ENCODE peak calls at places on chromosomes 12 and 14, in six cellular contexts. One of them, this sample, is unnamed.

GRCh38 chr12:44317651-44318126 is 481.8 kb downstream of the TMEM117 start:
- DNase-seq in H9: peak
- DNase-seq in fibroblast of lung: peak
- DNase-seq in PC-3: peak
- DNase-seq in hepatocyte: peak
- DNase-seq in neural progenitor cell: peak
- DNase-seq in this sample: peak

GRCh38 chr12:131101703-131102492 is 148.2 kb downstream of the ADGRD1 start:
- DNase-seq in neural progenitor cell: no peak
- DNase-seq in fibroblast of lung: no peak
- DNase-seq in H9: peak
- DNase-seq in hepatocyte: no peak
- DNase-seq in PC-3: no peak
- DNase-seq in this sample: no peak

GRCh38 chr14:58605465-58605864 is 32.3 kb upstream of the DACT1 start:
- DNase-seq in H9: no peak
- DNase-seq in PC-3: no peak
- DNase-seq in hepatocyte: no peak
- DNase-seq in fibroblast of lung: no peak
- DNase-seq in neural progenitor cell: no peak
- DNase-seq in this sample: no peak

GRCh38 chr12:132326646-132327045 is 2.7 kb downstream of the GALNT9 start:
- DNase-seq in neural progenitor cell: no peak
- DNase-seq in PC-3: no peak
- DNase-seq in H9: no peak
- DNase-seq in fibroblast of lung: no peak
- DNase-seq in hepatocyte: no peak
- DNase-seq in this sample: no peak

GRCh38 chr12:89418228-89418910 is 66.1 kb upstream of the DUSP6 start:
- DNase-seq in neural progenitor cell: no peak
- DNase-seq in hepatocyte: no peak
- DNase-seq in fibroblast of lung: no peak
- DNase-seq in H9: no peak
- DNase-seq in PC-3: no peak
- DNase-seq in this sample: no peak

GRCh38 chr12:49854976-49855375 is 12.1 kb upstream of the BCDIN3D start:
- DNase-seq in hepatocyte: no peak
- DNase-seq in H9: no peak
- DNase-seq in fibroblast of lung: no peak
- DNase-seq in neural progenitor cell: no peak
- DNase-seq in PC-3: peak
- DNase-seq in this sample: peak

GRCh38 chr12:40300490-40300889 is 75.7 kb downstream of the LRRK2 start:
- DNase-seq in hepatocyte: no peak
- DNase-seq in PC-3: peak
- DNase-seq in fibroblast of lung: no peak
- DNase-seq in neural progenitor cell: no peak
- DNase-seq in H9: no peak
- DNase-seq in this sample: no peak

GRCh38 chr12:81176796-81177195 is 98.9 kb downstream of the ACSS3 start:
- DNase-seq in fibroblast of lung: peak
- DNase-seq in hepatocyte: no peak
- DNase-seq in PC-3: no peak
- DNase-seq in neural progenitor cell: no peak
- DNase-seq in H9: no peak
- DNase-seq in this sample: no peak

GRCh38 chr14:30227871-30228270 is 300.2 kb upstream of the PRKD1 start:
- DNase-seq in PC-3: peak
- DNase-seq in hepatocyte: peak
- DNase-seq in fibroblast of lung: peak
- DNase-seq in neural progenitor cell: no peak
- DNase-seq in H9: no peak
- DNase-seq in this sample: no peak

GRCh38 chr12:55842681-55843429 is at the start of gene MMP19:
- DNase-seq in H9: peak
- DNase-seq in hepatocyte: peak
- DNase-seq in PC-3: peak
- DNase-seq in fibroblast of lung: peak
- DNase-seq in neural progenitor cell: no peak
- DNase-seq in this sample: peak

GRCh38 chr12:18970603-18971002 is 158.9 kb upstream of the PLEKHA5 start:
- DNase-seq in hepatocyte: no peak
- DNase-seq in neural progenitor cell: no peak
- DNase-seq in H9: peak
- DNase-seq in fibroblast of lung: no peak
- DNase-seq in PC-3: no peak
- DNase-seq in this sample: no peak

GRCh38 chr14:103002578-103003350 is 54.6 kb downstream of the CDC42BPB start:
- DNase-seq in fibroblast of lung: no peak
- DNase-seq in PC-3: no peak
- DNase-seq in neural progenitor cell: no peak
- DNase-seq in hepatocyte: no peak
- DNase-seq in H9: no peak
- DNase-seq in this sample: peak

GRCh38 chr12:43957732-43958131 is 121.9 kb downstream of the TMEM117 start:
- DNase-seq in hepatocyte: peak
- DNase-seq in H9: no peak
- DNase-seq in PC-3: peak
- DNase-seq in fibroblast of lung: peak
- DNase-seq in neural progenitor cell: peak
- DNase-seq in this sample: peak

GRCh38 chr12:51330186-51330585 is 6.2 kb upstream of the BIN2 start:
- DNase-seq in H9: no peak
- DNase-seq in fibroblast of lung: no peak
- DNase-seq in neural progenitor cell: no peak
- DNase-seq in PC-3: no peak
- DNase-seq in hepatocyte: no peak
- DNase-seq in this sample: no peak

GRCh38 chr14:50399251-50400032 is 2.8 kb upstream of the CDKL1 start:
- DNase-seq in H9: no peak
- DNase-seq in fibroblast of lung: peak
- DNase-seq in hepatocyte: peak
- DNase-seq in PC-3: peak
- DNase-seq in neural progenitor cell: no peak
- DNase-seq in this sample: no peak

GRCh38 chr14:81211844-81212243 is 8.9 kb downstream of the GTF2A1 start:
- DNase-seq in H9: no peak
- DNase-seq in fibroblast of lung: peak
- DNase-seq in hepatocyte: peak
- DNase-seq in PC-3: peak
- DNase-seq in neural progenitor cell: peak
- DNase-seq in this sample: peak

GRCh38 chr12:53950789-53951576 is 3.7 kb upstream of the HOXC12 start:
- DNase-seq in PC-3: no peak
- DNase-seq in fibroblast of lung: no peak
- DNase-seq in hepatocyte: no peak
- DNase-seq in H9: no peak
- DNase-seq in neural progenitor cell: no peak
- DNase-seq in this sample: peak

GRCh38 chr12:124740691-124741137 is 123.0 kb downstream of the SCARB1 start:
- DNase-seq in H9: no peak
- DNase-seq in hepatocyte: peak
- DNase-seq in PC-3: peak
- DNase-seq in fibroblast of lung: no peak
- DNase-seq in neural progenitor cell: no peak
- DNase-seq in this sample: peak

GRCh38 chr12:104638760-104639319 is 182.1 kb downstream of the CHST11 start:
- DNase-seq in neural progenitor cell: no peak
- DNase-seq in hepatocyte: no peak
- DNase-seq in fibroblast of lung: no peak
- DNase-seq in H9: no peak
- DNase-seq in PC-3: no peak
- DNase-seq in this sample: no peak

GRCh38 chr14:72024043-72024407 is 91.8 kb downstream of the RGS6 start:
- DNase-seq in PC-3: peak
- DNase-seq in hepatocyte: peak
- DNase-seq in H9: peak
- DNase-seq in neural progenitor cell: peak
- DNase-seq in fibroblast of lung: no peak
- DNase-seq in this sample: peak

GRCh38 chr12:124233041-124233836 is 61.7 kb upstream of the RFLNA start:
- DNase-seq in hepatocyte: peak
- DNase-seq in fibroblast of lung: peak
- DNase-seq in H9: no peak
- DNase-seq in neural progenitor cell: no peak
- DNase-seq in PC-3: peak
- DNase-seq in this sample: no peak

GRCh38 chr12:1529228-1529861 is 65.0 kb downstream of the FBXL14 start:
- DNase-seq in H9: peak
- DNase-seq in PC-3: no peak
- DNase-seq in fibroblast of lung: no peak
- DNase-seq in hepatocyte: no peak
- DNase-seq in neural progenitor cell: no peak
- DNase-seq in this sample: no peak

GRCh38 chr14:94138256-94138655 is 8.9 kb upstream of the IFI27L2 start:
- DNase-seq in hepatocyte: no peak
- DNase-seq in H9: no peak
- DNase-seq in PC-3: no peak
- DNase-seq in fibroblast of lung: no peak
- DNase-seq in neural progenitor cell: no peak
- DNase-seq in this sample: no peak

GRCh38 chr12:117803013-117803412 is 165.8 kb downstream of the KSR2 start:
- DNase-seq in neural progenitor cell: no peak
- DNase-seq in fibroblast of lung: no peak
- DNase-seq in PC-3: no peak
- DNase-seq in hepatocyte: peak
- DNase-seq in H9: no peak
- DNase-seq in this sample: peak

GRCh38 chr14:105470812-105471771 is 3.5 kb upstream of the CRIP2 start:
- DNase-seq in fibroblast of lung: no peak
- DNase-seq in H9: peak
- DNase-seq in hepatocyte: no peak
- DNase-seq in neural progenitor cell: peak
- DNase-seq in PC-3: no peak
- DNase-seq in this sample: no peak
- H2AFZ ChIP-seq in fibroblast of lung: no peak
- H2AFZ ChIP-seq in H9: no peak
- H2AFZ ChIP-seq in hepatocyte: no peak
- H2AFZ ChIP-seq in neural progenitor cell: no peak
- H2AFZ ChIP-seq in PC-3: no peak
- H2AFZ ChIP-seq in this sample: no peak

GRCh38 chr12:6866920-6867406 is 368 bp upstream of the TPI1 start:
- DNase-seq in fibroblast of lung: no peak
- DNase-seq in hepatocyte: no peak
- DNase-seq in PC-3: peak
- DNase-seq in neural progenitor cell: no peak
- DNase-seq in H9: no peak
- DNase-seq in this sample: no peak
- H2AFZ ChIP-seq in fibroblast of lung: peak
- H2AFZ ChIP-seq in hepatocyte: peak
- H2AFZ ChIP-seq in PC-3: peak
- H2AFZ ChIP-seq in neural progenitor cell: no peak
- H2AFZ ChIP-seq in H9: no peak
- H2AFZ ChIP-seq in this sample: no peak

GRCh38 chr14:23358553-23359166 is 6.0 kb upstream of the SLC22A17 start:
- DNase-seq in PC-3: no peak
- DNase-seq in neural progenitor cell: no peak
- DNase-seq in hepatocyte: no peak
- DNase-seq in fibroblast of lung: no peak
- DNase-seq in H9: peak
- DNase-seq in this sample: no peak
- H2AFZ ChIP-seq in PC-3: no peak
- H2AFZ ChIP-seq in neural progenitor cell: no peak
- H2AFZ ChIP-seq in hepatocyte: no peak
- H2AFZ ChIP-seq in fibroblast of lung: no peak
- H2AFZ ChIP-seq in H9: no peak
- H2AFZ ChIP-seq in this sample: no peak

GRCh38 chr12:92029136-92029535 is 116.5 kb downstream of the BTG1 start:
- DNase-seq in neural progenitor cell: no peak
- DNase-seq in PC-3: no peak
- DNase-seq in hepatocyte: no peak
- DNase-seq in fibroblast of lung: no peak
- DNase-seq in H9: no peak
- DNase-seq in this sample: no peak

GRCh38 chr12:92032101-92032500 is 113.5 kb downstream of the BTG1 start:
- DNase-seq in fibroblast of lung: no peak
- DNase-seq in neural progenitor cell: no peak
- DNase-seq in PC-3: no peak
- DNase-seq in H9: no peak
- DNase-seq in hepatocyte: no peak
- DNase-seq in this sample: no peak

GRCh38 chr12:92029902-92030586 is 115.6 kb downstream of the BTG1 start:
- DNase-seq in H9: no peak
- DNase-seq in hepatocyte: no peak
- DNase-seq in PC-3: no peak
- DNase-seq in fibroblast of lung: no peak
- DNase-seq in neural progenitor cell: no peak
- DNase-seq in this sample: no peak

GRCh38 chr12:92032965-92033364 is 112.7 kb downstream of the BTG1 start:
- DNase-seq in neural progenitor cell: no peak
- DNase-seq in hepatocyte: no peak
- DNase-seq in fibroblast of lung: no peak
- DNase-seq in PC-3: no peak
- DNase-seq in H9: no peak
- DNase-seq in this sample: no peak

GRCh38 chr12:92030618-92031017 is 115.0 kb downstream of the BTG1 start:
- DNase-seq in neural progenitor cell: no peak
- DNase-seq in fibroblast of lung: peak
- DNase-seq in PC-3: no peak
- DNase-seq in hepatocyte: peak
- DNase-seq in H9: no peak
- DNase-seq in this sample: no peak
- H2AFZ ChIP-seq in neural progenitor cell: no peak
- H2AFZ ChIP-seq in fibroblast of lung: no peak
- H2AFZ ChIP-seq in PC-3: no peak
- H2AFZ ChIP-seq in hepatocyte: no peak
- H2AFZ ChIP-seq in H9: no peak
- H2AFZ ChIP-seq in this sample: no peak

GRCh38 chr14:61460063-61460462 is 138.7 kb downstream of the PRKCH start:
- DNase-seq in neural progenitor cell: no peak
- DNase-seq in fibroblast of lung: no peak
- DNase-seq in PC-3: peak
- DNase-seq in H9: no peak
- DNase-seq in hepatocyte: no peak
- DNase-seq in this sample: no peak

GRCh38 chr14:61458766-61459165 is 137.4 kb downstream of the PRKCH start:
- DNase-seq in neural progenitor cell: no peak
- DNase-seq in PC-3: no peak
- DNase-seq in H9: no peak
- DNase-seq in fibroblast of lung: no peak
- DNase-seq in hepatocyte: no peak
- DNase-seq in this sample: no peak

GRCh38 chr14:61460853-61461611 is 139.7 kb downstream of the PRKCH start:
- DNase-seq in H9: no peak
- DNase-seq in PC-3: peak
- DNase-seq in neural progenitor cell: no peak
- DNase-seq in hepatocyte: no peak
- DNase-seq in fibroblast of lung: no peak
- DNase-seq in this sample: peak

GRCh38 chr14:61456720-61457119 is 135.3 kb downstream of the PRKCH start:
- DNase-seq in H9: peak
- DNase-seq in PC-3: peak
- DNase-seq in neural progenitor cell: peak
- DNase-seq in hepatocyte: peak
- DNase-seq in fibroblast of lung: peak
- DNase-seq in this sample: peak

GRCh38 chr14:61459229-61459628 is 137.8 kb downstream of the PRKCH start:
- DNase-seq in fibroblast of lung: no peak
- DNase-seq in neural progenitor cell: no peak
- DNase-seq in PC-3: no peak
- DNase-seq in H9: no peak
- DNase-seq in hepatocyte: no peak
- DNase-seq in this sample: no peak
- H2AFZ ChIP-seq in fibroblast of lung: no peak
- H2AFZ ChIP-seq in neural progenitor cell: no peak
- H2AFZ ChIP-seq in PC-3: no peak
- H2AFZ ChIP-seq in H9: no peak
- H2AFZ ChIP-seq in hepatocyte: no peak
- H2AFZ ChIP-seq in this sample: no peak

This sample was measured in HepG2.